ENCODE peak calls at places on chromosomes 3 and 15, in nine cellular contexts. V is RPMI8226; M is activated naive CD8-positive, alpha-beta T cell treated with anti-CD3 and anti-CD28 coated beads for 36 hours; G is nephron progenitor cell; H is HS-27A; O is stimulated activated CD8-positive, alpha-beta memory T cell treated with anti-CD3 and anti-CD28 coated beads, Interleukin-7, amount 100 ng/mL, for 1 hour; W is HTR-8/SVneo; U is ovary; B is NCI-H2029. A is an unnamed sample.
A peak's percentile ranks its signal among the peaks of the same experiment; 100 is the strongest.

GRCh38 chr3:98563661-98564281 is 29.6 kb downstream of the CPOX start:
- DNase-seq in V (no peak), M (no peak), G (no peak), H (no peak), O (no peak), W (peak; percentile 17), U (no peak), B (no peak), A (no peak)

GRCh38 chr15:64503197-64503596 is 42.8 kb downstream of the ZNF609 start:
- DNase-seq in V (no peak), M (no peak), G (peak; percentile 17), H (no peak), O (no peak), W (peak; percentile 13), U (no peak), B (no peak), A (no peak)

GRCh38 chr15:29873264-29873663 is 51.0 kb upstream of the TJP1 start:
- DNase-seq in V (no peak), M (no peak), G (no peak), H (no peak), O (no peak), W (no peak), U (no peak), B (no peak), A (no peak)

GRCh38 chr15:68401496-68402431 is 30.2 kb downstream of the ITGA11 start:
- DNase-seq in V (no peak), M (no peak), G (no peak), H (no peak), O (no peak), W (no peak), U (no peak), B (no peak), A (no peak)

GRCh38 chr3:100880072-100880471 is 113.1 kb downstream of the ABI3BP start:
- DNase-seq in V (no peak), M (no peak), G (no peak), H (no peak), O (no peak), W (no peak), U (no peak), B (no peak), A (peak; percentile 18)

GRCh38 chr15:81540909-81541308 is 166.9 kb upstream of the TMC3 start:
- DNase-seq in V (no peak), M (no peak), G (no peak), H (no peak), O (no peak), W (no peak), U (no peak), B (no peak), A (no peak)

GRCh38 chr15:90893175-90894090 is 9.1 kb downstream of the FES start:
- DNase-seq in V (no peak), M (peak; percentile 35), G (no peak), H (no peak), O (no peak), W (no peak), U (no peak), B (no peak), A (no peak)

GRCh38 chr3:143241556-143241955 is 122.0 kb downstream of the CHST2 start:
- DNase-seq in V (no peak), M (no peak), G (no peak), H (no peak), O (no peak), W (no peak), U (no peak), B (no peak), A (no peak)

GRCh38 chr3:67864587-67865183 is 210.3 kb upstream of the SUCLG2 start:
- DNase-seq in V (no peak), M (no peak), G (no peak), H (no peak), O (no peak), W (no peak), U (no peak), B (no peak), A (no peak)

GRCh38 chr3:136955813-136956212 is 2.0 kb upstream of the IL20RB start:
- DNase-seq in V (no peak), M (no peak), G (no peak), H (peak; percentile 68), O (no peak), W (peak; percentile 35), U (no peak), B (no peak), A (no peak)

GRCh38 chr15:60243769-60244168 is 154.0 kb downstream of the ANXA2 start:
- DNase-seq in V (no peak), M (no peak), G (no peak), H (no peak), O (no peak), W (no peak), U (no peak), B (no peak), A (no peak)

GRCh38 chr3:139797724-139798343 is 120.1 kb upstream of the NMNAT3 start:
- DNase-seq in V (peak; percentile 40), M (peak; percentile 8), G (peak; percentile 84), H (no peak), O (no peak), W (no peak), U (peak; percentile 48), B (no peak), A (peak; percentile 25)

GRCh38 chr3:124633527-124633926 is 96.7 kb upstream of the UMPS start:
- DNase-seq in V (no peak), M (no peak), G (no peak), H (no peak), O (no peak), W (no peak), U (no peak), B (no peak), A (no peak)

GRCh38 chr3:42745776-42746454 is 27.1 kb downstream of the CCDC13 start:
- DNase-seq in V (no peak), M (no peak), G (no peak), H (no peak), O (no peak), W (no peak), U (no peak), B (no peak), A (no peak)

GRCh38 chr3:16888785-16889607 is 4.2 kb downstream of the PLCL2 start:
- DNase-seq in V (peak; percentile 72), M (no peak), G (no peak), H (no peak), O (no peak), W (no peak), U (no peak), B (no peak), A (no peak)

GRCh38 chr3:189898559-189899153 is 222.0 kb downstream of the P3H2 start:
- DNase-seq in V (no peak), M (no peak), G (no peak), H (no peak), O (no peak), W (no peak), U (no peak), B (no peak), A (no peak)

GRCh38 chr3:120172070-120172469 is 77.8 kb upstream of the GSK3B start:
- DNase-seq in V (no peak), M (no peak), G (no peak), H (peak; percentile 75), O (no peak), W (no peak), U (no peak), B (no peak), A (no peak)

GRCh38 chr3:50352762-50353161 is 2.1 kb downstream of the CYB561D2 start:
- DNase-seq in V (no peak), M (no peak), G (no peak), H (no peak), O (no peak), W (no peak), U (no peak), B (no peak), A (no peak)

GRCh38 chr3:45593708-45594601 is 596 bp upstream of the LIMD1 start:
- DNase-seq in V (peak; percentile 89), M (peak; percentile 87), G (peak; percentile 78), H (no peak), O (peak; percentile 33), W (peak; percentile 69), U (peak; percentile 59), B (peak; percentile 77), A (peak; percentile 82)

GRCh38 chr3:69090021-69090420 is 5.3 kb downstream of the ARL6IP5 start:
- DNase-seq in V (no peak), M (no peak), G (no peak), H (no peak), O (no peak), W (no peak), U (no peak), B (no peak), A (no peak)

GRCh38 chr3:81692766-81693165 is 68.7 kb downstream of the GBE1 start:
- DNase-seq in V (no peak), M (no peak), G (no peak), H (no peak), O (no peak), W (no peak), U (no peak), B (no peak), A (no peak)

GRCh38 chr3:16849240-16849639 is 35.5 kb upstream of the PLCL2 start:
- DNase-seq in V (no peak), M (peak; percentile 65), G (peak; percentile 42), H (no peak), O (peak; percentile 49), W (no peak), U (peak; percentile 51), B (peak; percentile 93), A (peak; percentile 31)

GRCh38 chr15:31133890-31134289 is 32.4 kb upstream of the TRPM1 start:
- DNase-seq in V (no peak), M (no peak), G (no peak), H (no peak), O (no peak), W (no peak), U (no peak), B (no peak), A (no peak)

GRCh38 chr3:122754867-122755835 is 38.5 kb downstream of the HSPBAP1 start:
- DNase-seq in V (peak; percentile 56), M (no peak), G (peak; percentile 5), H (no peak), O (no peak), W (peak; percentile 48), U (no peak), B (no peak), A (no peak)

GRCh38 chr15:43095243-43095642 is 10.6 kb downstream of the UBR1 start:
- DNase-seq in V (no peak), M (no peak), G (no peak), H (peak; percentile 22), O (no peak), W (no peak), U (no peak), B (no peak), A (no peak)

GRCh38 chr15:100437261-100437660 is 91.5 kb downstream of the CERS3 start:
- DNase-seq in V (no peak), M (no peak), G (no peak), H (no peak), O (no peak), W (no peak), U (no peak), B (no peak), A (no peak)

A was measured in heart right ventricle.